ENCODE peak calls at places on chromosomes 5 and 9, in eight cellular contexts. L is A673; H is hypothalamus; T is GM10248; B is MM.1S; E is stimulated activated CD4-positive, alpha-beta T cell treated with anti-CD3 and anti-CD28 coated beads, Interleukin-4, amount 100 ng/mL, for 24 hours; Y is fibroblast of mammary gland; G is T1000. X is an unnamed sample.

GRCh38 chr9:107213561-107214028 is 69.5 kb upstream of the RAD23B start:
- DNase-seq in L (peak; percentile 71), H (no peak), T (peak; percentile 45), B (no peak), E (peak; percentile 33), Y (peak; percentile 95), G (peak; percentile 40), X (no peak)

GRCh38 chr5:109558364-109558763 is 131.4 kb upstream of the MAN2A1 start:
- DNase-seq in L (no peak), H (no peak), T (no peak), B (peak; percentile 9), E (no peak), Y (no peak), G (no peak), X (no peak)

GRCh38 chr9:534886-535285 is 306.6 kb upstream of the DMRT1 start:
- DNase-seq in L (no peak), H (peak; percentile 85), T (no peak), B (no peak), E (no peak), Y (no peak), G (no peak), X (peak; percentile 70)

GRCh38 chr9:13648068-13648467 is 368.6 kb upstream of the MPDZ start:
- DNase-seq in L (no peak), H (no peak), T (no peak), B (no peak), E (no peak), Y (no peak), G (no peak), X (no peak)

GRCh38 chr5:142831019-142831403 is 60.8 kb downstream of the ARHGAP26 start:
- DNase-seq in L (no peak), H (no peak), T (no peak), B (no peak), E (no peak), Y (no peak), G (no peak), X (no peak)

GRCh38 chr5:78953092-78953800 is 31.9 kb downstream of the ARSB start:
- DNase-seq in L (no peak), H (no peak), T (peak; percentile 27), B (no peak), E (no peak), Y (peak; percentile 58), G (no peak), X (no peak)

GRCh38 chr5:40958811-40959210 is 49.5 kb downstream of the C7 start:
- DNase-seq in L (peak; percentile 18), H (no peak), T (no peak), B (no peak), E (no peak), Y (no peak), G (no peak), X (no peak)

GRCh38 chr5:62555930-62556329 is 22.7 kb upstream of the LRRC70 start:
- DNase-seq in L (no peak), H (no peak), T (no peak), B (no peak), E (no peak), Y (no peak), G (no peak), X (no peak)

GRCh38 chr9:135504262-135505229 is 4.1 kb downstream of the MRPS2 start:
- DNase-seq in L (peak; percentile 73), H (peak; percentile 61), T (peak; percentile 71), B (peak; percentile 54), E (peak; percentile 68), Y (peak; percentile 65), G (no peak), X (peak; percentile 74)

GRCh38 chr9:129139993-129140396 is 28.8 kb downstream of the PTPA start:
- DNase-seq in L (peak; percentile 100), H (peak; percentile 87), T (peak; percentile 91), B (peak; percentile 68), E (peak; percentile 84), Y (peak; percentile 100), G (peak; percentile 90), X (peak; percentile 98)

GRCh38 chr9:137176302-137177182 is 4.7 kb upstream of the TMEM210 start:
- DNase-seq in L (peak; percentile 53), H (no peak), T (peak; percentile 63), B (peak; percentile 31), E (peak; percentile 22), Y (peak; percentile 34), G (no peak), X (no peak)

GRCh38 chr5:2370626-2371418 is 380.7 kb downstream of the IRX2 start:
- DNase-seq in L (no peak), H (no peak), T (no peak), B (no peak), E (no peak), Y (no peak), G (no peak), X (no peak)

GRCh38 chr9:89892053-89892419 is 287.2 kb downstream of the GADD45G start:
- DNase-seq in L (no peak), H (no peak), T (no peak), B (no peak), E (no peak), Y (no peak), G (no peak), X (no peak)

GRCh38 chr9:91929331-91929730 is 20.7 kb downstream of the ROR2 start:
- DNase-seq in L (no peak), H (no peak), T (no peak), B (no peak), E (no peak), Y (no peak), G (no peak), X (no peak)

GRCh38 chr5:172866802-172867748 is 33.0 kb downstream of the ERGIC1 start:
- DNase-seq in L (no peak), H (peak; percentile 53), T (no peak), B (no peak), E (no peak), Y (peak; percentile 71), G (no peak), X (peak; percentile 96)

GRCh38 chr5:96661101-96661840 is 905 bp upstream of the CAST start:
- DNase-seq in L (peak; percentile 25), H (no peak), T (peak; percentile 45), B (peak; percentile 57), E (peak; percentile 32), Y (peak; percentile 57), G (no peak), X (peak; percentile 70)

GRCh38 chr5:149937610-149938009 is 7.0 kb downstream of the PDE6A start:
- DNase-seq in L (peak; percentile 94), H (no peak), T (no peak), B (no peak), E (no peak), Y (peak; percentile 67), G (no peak), X (no peak)

GRCh38 chr5:80754900-80755299 is 100.1 kb upstream of the DHFR start:
- DNase-seq in L (no peak), H (no peak), T (no peak), B (peak; percentile 38), E (peak; percentile 56), Y (peak; percentile 39), G (no peak), X (no peak)

GRCh38 chr5:66143473-66144073 is 527 bp upstream of the SREK1 start:
- DNase-seq in L (peak; percentile 6), H (no peak), T (no peak), B (peak; percentile 11), E (no peak), Y (no peak), G (no peak), X (no peak)

GRCh38 chr9:112874006-112874405 is 16.7 kb downstream of the SLC46A2 start:
- DNase-seq in L (no peak), H (no peak), T (no peak), B (no peak), E (no peak), Y (peak; percentile 67), G (no peak), X (no peak)

GRCh38 chr9:117494401-117495130 is 79.7 kb upstream of the ASTN2 start:
- DNase-seq in L (no peak), H (no peak), T (no peak), B (peak; percentile 48), E (no peak), Y (no peak), G (no peak), X (no peak)

GRCh38 chr5:111628901-111629300 is 116.6 kb upstream of the STARD4 start:
- DNase-seq in L (no peak), H (no peak), T (no peak), B (no peak), E (no peak), Y (peak; percentile 55), G (no peak), X (no peak)